ENCODE peak calls at places on chromosomes 2 and 18, in eight cellular contexts. One of them, this sample, is unnamed.

GRCh38 chr2:42855221-42855970 is 63.0 kb upstream of the HAAO start:
- DNase-seq in GM23338: no peak
- DNase-seq in adrenal gland: no peak
- DNase-seq in AG10803: no peak
- DNase-seq in psoas muscle: no peak
- DNase-seq in astrocyte of the spinal cord: no peak
- DNase-seq in spleen: peak; percentile 66
- DNase-seq in HFF-Myc: no peak
- DNase-seq in this sample: no peak

GRCh38 chr18:24136967-24137373 is 1.9 kb upstream of the CABYR start:
- DNase-seq in adrenal gland: no peak
- DNase-seq in psoas muscle: no peak
- DNase-seq in astrocyte of the spinal cord: no peak
- DNase-seq in HFF-Myc: no peak
- DNase-seq in GM23338: peak; percentile 46
- DNase-seq in AG10803: no peak
- DNase-seq in spleen: no peak
- DNase-seq in this sample: no peak

GRCh38 chr2:152706477-152707020 is 10.7 kb downstream of the PRPF40A start:
- DNase-seq in adrenal gland: no peak
- DNase-seq in astrocyte of the spinal cord: no peak
- DNase-seq in AG10803: no peak
- DNase-seq in psoas muscle: no peak
- DNase-seq in HFF-Myc: no peak
- DNase-seq in GM23338: no peak
- DNase-seq in spleen: no peak
- DNase-seq in this sample: no peak

GRCh38 chr2:168054657-168055056 is 192.7 kb downstream of the STK39 start:
- DNase-seq in astrocyte of the spinal cord: no peak
- DNase-seq in psoas muscle: no peak
- DNase-seq in HFF-Myc: no peak
- DNase-seq in AG10803: no peak
- DNase-seq in adrenal gland: no peak
- DNase-seq in spleen: no peak
- DNase-seq in GM23338: peak; percentile 56
- DNase-seq in this sample: no peak

GRCh38 chr18:58338961-58339722 is 289.7 kb downstream of the ALPK2 start:
- DNase-seq in GM23338: peak; percentile 84
- DNase-seq in HFF-Myc: no peak
- DNase-seq in psoas muscle: no peak
- DNase-seq in spleen: no peak
- DNase-seq in astrocyte of the spinal cord: peak; percentile 43
- DNase-seq in adrenal gland: no peak
- DNase-seq in AG10803: peak; percentile 13
- DNase-seq in this sample: no peak

GRCh38 chr18:35122586-35123224 is 81.5 kb downstream of the MAPRE2 start:
- DNase-seq in astrocyte of the spinal cord: no peak
- DNase-seq in AG10803: no peak
- DNase-seq in adrenal gland: peak; percentile 64
- DNase-seq in spleen: no peak
- DNase-seq in GM23338: peak; percentile 82
- DNase-seq in psoas muscle: peak; percentile 60
- DNase-seq in HFF-Myc: no peak
- DNase-seq in this sample: no peak

GRCh38 chr2:26605195-26605968 is 35.8 kb downstream of the CIB4 start:
- DNase-seq in HFF-Myc: peak; percentile 17
- DNase-seq in adrenal gland: peak; percentile 65
- DNase-seq in AG10803: peak; percentile 31
- DNase-seq in psoas muscle: no peak
- DNase-seq in GM23338: peak; percentile 91
- DNase-seq in spleen: peak; percentile 48
- DNase-seq in astrocyte of the spinal cord: peak; percentile 35
- DNase-seq in this sample: peak; percentile 8

GRCh38 chr2:148971547-148971946 is 67.0 kb upstream of the LYPD6B start:
- DNase-seq in spleen: no peak
- DNase-seq in HFF-Myc: no peak
- DNase-seq in psoas muscle: no peak
- DNase-seq in GM23338: no peak
- DNase-seq in AG10803: no peak
- DNase-seq in adrenal gland: no peak
- DNase-seq in astrocyte of the spinal cord: no peak
- DNase-seq in this sample: no peak

GRCh38 chr2:163312723-163313122 is 423.1 kb downstream of the FIGN start:
- DNase-seq in GM23338: no peak
- DNase-seq in astrocyte of the spinal cord: peak; percentile 2
- DNase-seq in HFF-Myc: no peak
- DNase-seq in adrenal gland: no peak
- DNase-seq in psoas muscle: no peak
- DNase-seq in spleen: no peak
- DNase-seq in AG10803: no peak
- DNase-seq in this sample: no peak

GRCh38 chr2:74317696-74318095 is 25.5 kb downstream of the SLC4A5 start:
- DNase-seq in adrenal gland: no peak
- DNase-seq in GM23338: no peak
- DNase-seq in spleen: no peak
- DNase-seq in astrocyte of the spinal cord: no peak
- DNase-seq in psoas muscle: no peak
- DNase-seq in AG10803: no peak
- DNase-seq in HFF-Myc: no peak
- DNase-seq in this sample: no peak

GRCh38 chr2:188512456-188512855 is 220.8 kb downstream of the GULP1 start:
- DNase-seq in GM23338: peak; percentile 54
- DNase-seq in astrocyte of the spinal cord: peak; percentile 74
- DNase-seq in spleen: no peak
- DNase-seq in AG10803: peak; percentile 66
- DNase-seq in psoas muscle: no peak
- DNase-seq in adrenal gland: no peak
- DNase-seq in HFF-Myc: peak; percentile 32
- DNase-seq in this sample: peak; percentile 41

GRCh38 chr2:15038373-15039364 is 406.2 kb downstream of the LRATD1 start:
- DNase-seq in AG10803: no peak
- DNase-seq in astrocyte of the spinal cord: peak; percentile 6
- DNase-seq in HFF-Myc: no peak
- DNase-seq in GM23338: no peak
- DNase-seq in adrenal gland: no peak
- DNase-seq in psoas muscle: no peak
- DNase-seq in spleen: no peak
- DNase-seq in this sample: no peak

GRCh38 chr2:138931284-138932256 is 151.4 kb upstream of the NXPH2 start:
- DNase-seq in HFF-Myc: no peak
- DNase-seq in AG10803: no peak
- DNase-seq in psoas muscle: no peak
- DNase-seq in adrenal gland: no peak
- DNase-seq in GM23338: no peak
- DNase-seq in astrocyte of the spinal cord: no peak
- DNase-seq in spleen: no peak
- DNase-seq in this sample: no peak

GRCh38 chr18:79394438-79395307 is 1.1 kb upstream of the NFATC1 start:
- DNase-seq in astrocyte of the spinal cord: peak; percentile 27
- DNase-seq in spleen: peak; percentile 84
- DNase-seq in psoas muscle: no peak
- DNase-seq in HFF-Myc: no peak
- DNase-seq in GM23338: no peak
- DNase-seq in adrenal gland: peak; percentile 18
- DNase-seq in AG10803: peak; percentile 82
- DNase-seq in this sample: no peak

GRCh38 chr2:11367170-11367569 is 22.7 kb upstream of the ROCK2 start:
- DNase-seq in AG10803: no peak
- DNase-seq in psoas muscle: no peak
- DNase-seq in HFF-Myc: no peak
- DNase-seq in GM23338: no peak
- DNase-seq in spleen: no peak
- DNase-seq in adrenal gland: no peak
- DNase-seq in astrocyte of the spinal cord: no peak
- DNase-seq in this sample: no peak

GRCh38 chr2:102335871-102336366 is 19.7 kb upstream of the IL18R1 start:
- DNase-seq in HFF-Myc: no peak
- DNase-seq in spleen: no peak
- DNase-seq in psoas muscle: no peak
- DNase-seq in GM23338: no peak
- DNase-seq in astrocyte of the spinal cord: no peak
- DNase-seq in AG10803: no peak
- DNase-seq in adrenal gland: peak; percentile 46
- DNase-seq in this sample: no peak

GRCh38 chr2:73832905-73833304 is 4.1 kb downstream of the STAMBP start:
- DNase-seq in astrocyte of the spinal cord: peak; percentile 37
- DNase-seq in GM23338: no peak
- DNase-seq in spleen: no peak
- DNase-seq in adrenal gland: no peak
- DNase-seq in AG10803: no peak
- DNase-seq in psoas muscle: no peak
- DNase-seq in HFF-Myc: peak; percentile 35
- DNase-seq in this sample: no peak

GRCh38 chr2:197360744-197361156 is 50.2 kb upstream of the ANKRD44 start:
- DNase-seq in adrenal gland: no peak
- DNase-seq in spleen: no peak
- DNase-seq in astrocyte of the spinal cord: peak; percentile 85
- DNase-seq in psoas muscle: no peak
- DNase-seq in HFF-Myc: peak; percentile 84
- DNase-seq in AG10803: peak; percentile 81
- DNase-seq in GM23338: no peak
- DNase-seq in this sample: peak; percentile 74

GRCh38 chr18:59547691-59548182 is 149.5 kb downstream of the CCBE1 start:
- DNase-seq in spleen: no peak
- DNase-seq in astrocyte of the spinal cord: peak; percentile 85
- DNase-seq in HFF-Myc: no peak
- DNase-seq in AG10803: peak; percentile 92
- DNase-seq in psoas muscle: no peak
- DNase-seq in GM23338: peak; percentile 32
- DNase-seq in adrenal gland: no peak
- DNase-seq in this sample: peak; percentile 74

DNA sequence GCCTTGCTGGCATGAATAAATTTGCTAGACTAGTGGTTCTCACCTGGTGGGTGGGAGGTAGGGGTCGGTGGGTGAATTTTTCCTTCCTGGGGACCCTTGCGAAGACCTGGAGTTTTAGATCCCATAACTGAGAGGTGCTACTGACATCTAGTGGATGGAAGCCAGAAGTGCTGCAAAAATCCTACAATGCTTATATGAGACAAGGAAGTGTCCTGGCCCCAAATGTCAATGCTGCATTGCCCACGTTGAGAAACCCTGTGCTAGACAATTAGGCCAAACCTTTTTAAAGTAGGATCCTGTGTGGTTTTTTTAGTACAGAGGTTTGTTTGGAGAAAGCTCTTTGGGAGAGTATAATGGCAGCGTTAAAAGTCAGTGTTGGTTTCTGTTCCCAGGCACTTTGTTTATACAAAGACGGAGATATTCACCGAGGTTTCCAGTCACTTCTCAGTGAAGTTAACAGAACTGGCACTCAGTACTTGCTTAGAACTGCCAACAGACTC is 9.6 kb downstream of the SERPINB8 start:
- DNase-seq in AG10803: peak; percentile 76
- DNase-seq in spleen: no peak
- DNase-seq in astrocyte of the spinal cord: peak; percentile 73
- DNase-seq in adrenal gland: peak; percentile 44
- DNase-seq in HFF-Myc: peak; percentile 52
- DNase-seq in psoas muscle: no peak
- DNase-seq in GM23338: peak; percentile 87
- DNase-seq in this sample: no peak
- H3K4me3 ChIP-seq in AG10803: peak overlapping the region; percentile 51
- H3K4me3 ChIP-seq in spleen: peak overlapping the region; percentile 18
- H3K4me3 ChIP-seq in astrocyte of the spinal cord: peak overlapping the region; percentile 6
- H3K4me3 ChIP-seq in adrenal gland: no peak overlapping the region
- H3K4me3 ChIP-seq in HFF-Myc: no peak overlapping the region
- H3K4me3 ChIP-seq in psoas muscle: peak overlapping the region; percentile 23
- H3K4me3 ChIP-seq in GM23338: no peak overlapping the region
- H3K4me3 ChIP-seq in this sample: peak overlapping the region; percentile 26

GRCh38 chr18:53687002-53687401 is 537.5 kb downstream of the MBD2 start:
- DNase-seq in GM23338: peak; percentile 16
- DNase-seq in AG10803: no peak
- DNase-seq in HFF-Myc: no peak
- DNase-seq in spleen: no peak
- DNase-seq in psoas muscle: no peak
- DNase-seq in astrocyte of the spinal cord: no peak
- DNase-seq in adrenal gland: no peak
- DNase-seq in this sample: no peak
- TF ChIP-seq CTCF in GM23338: peak; percentile 38
- TF ChIP-seq CTCF in AG10803: peak; percentile 14
- TF ChIP-seq CTCF in HFF-Myc: no peak
- TF ChIP-seq CTCF in spleen: no peak
- TF ChIP-seq CTCF in psoas muscle: no peak
- TF ChIP-seq CTCF in astrocyte of the spinal cord: no peak
- TF ChIP-seq CTCF in adrenal gland: no peak
- TF ChIP-seq CTCF in this sample: no peak

DNA sequence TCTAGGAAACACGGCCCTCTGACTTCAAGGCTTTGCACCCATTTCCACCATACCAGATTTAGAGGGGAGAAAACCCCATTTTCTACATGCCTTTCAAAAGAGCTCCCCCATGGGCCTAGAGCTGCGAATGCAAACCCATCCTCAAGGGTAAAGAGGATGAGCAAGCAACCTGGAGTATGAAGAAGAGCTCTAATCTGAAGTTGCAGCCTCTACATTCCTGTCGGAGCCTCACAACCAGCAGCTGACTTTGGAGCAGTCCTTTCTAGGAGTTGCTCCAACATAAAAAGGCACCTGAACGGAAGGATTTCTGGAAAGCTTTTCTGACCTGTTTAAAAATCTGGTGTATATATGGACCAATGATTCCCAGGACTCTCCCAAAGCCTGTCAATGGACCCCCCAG is 81.4 kb upstream of the POMC start:
- DNase-seq in adrenal gland: no peak
- DNase-seq in HFF-Myc: no peak
- DNase-seq in spleen: no peak
- DNase-seq in GM23338: peak; percentile 22
- DNase-seq in astrocyte of the spinal cord: no peak
- DNase-seq in psoas muscle: no peak
- DNase-seq in AG10803: no peak
- DNase-seq in this sample: no peak
- H3K4me3 ChIP-seq in adrenal gland: no peak overlapping the region
- H3K4me3 ChIP-seq in HFF-Myc: no peak overlapping the region
- H3K4me3 ChIP-seq in spleen: no peak overlapping the region
- H3K4me3 ChIP-seq in GM23338: peak overlapping the region; percentile 95
- H3K4me3 ChIP-seq in astrocyte of the spinal cord: no peak overlapping the region
- H3K4me3 ChIP-seq in psoas muscle: no peak overlapping the region
- H3K4me3 ChIP-seq in AG10803: no peak overlapping the region
- H3K4me3 ChIP-seq in this sample: no peak overlapping the region

DNA sequence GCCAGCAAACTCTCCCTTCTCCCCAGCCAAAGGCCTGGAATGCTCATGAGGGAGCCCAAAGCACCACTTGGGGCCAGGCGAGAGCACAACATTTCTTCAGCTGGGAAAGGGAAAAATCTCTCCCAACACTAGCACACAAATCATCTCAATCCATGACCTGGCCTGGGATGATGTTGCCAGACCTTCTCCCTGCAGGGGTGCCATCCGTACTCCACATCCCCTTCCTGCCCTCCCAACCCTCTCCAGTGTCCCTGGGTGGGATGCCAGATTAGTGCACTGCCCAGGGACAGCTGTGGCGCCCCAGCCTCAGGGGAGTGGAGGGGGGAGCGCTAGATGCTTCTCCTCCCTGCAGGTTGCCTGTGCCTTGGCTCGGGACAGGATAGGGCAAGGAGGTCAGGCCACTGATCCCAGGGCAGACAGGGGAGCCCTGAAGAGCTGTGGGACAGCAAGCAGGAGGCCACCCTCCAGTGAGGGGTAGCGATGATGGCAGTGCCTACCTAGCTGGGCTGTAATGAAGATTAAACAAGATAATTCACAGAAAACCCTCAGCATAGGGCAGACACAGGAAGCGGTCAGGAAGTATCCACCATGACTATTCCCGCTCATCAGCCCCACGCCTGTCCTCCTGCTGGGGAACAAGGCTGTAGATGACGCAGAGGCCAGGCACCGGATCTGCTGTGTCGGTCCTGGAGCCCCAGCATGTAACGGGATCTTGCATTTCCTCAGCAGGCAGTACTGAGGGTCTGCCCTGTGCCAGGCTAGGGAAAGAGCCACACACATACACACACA is 31.1 kb downstream of the SERTAD2 start:
- DNase-seq in spleen: peak; percentile 85
- DNase-seq in psoas muscle: no peak
- DNase-seq in AG10803: no peak
- DNase-seq in adrenal gland: no peak
- DNase-seq in GM23338: peak; percentile 71
- DNase-seq in astrocyte of the spinal cord: peak; percentile 56
- DNase-seq in HFF-Myc: no peak
- DNase-seq in this sample: no peak
- TF ChIP-seq CTCF in spleen: peak; percentile 54
- TF ChIP-seq CTCF in psoas muscle: no peak
- TF ChIP-seq CTCF in AG10803: peak; percentile 46
- TF ChIP-seq CTCF in adrenal gland: peak; percentile 39
- TF ChIP-seq CTCF in GM23338: peak; percentile 49
- TF ChIP-seq CTCF in astrocyte of the spinal cord: peak; percentile 8
- TF ChIP-seq CTCF in HFF-Myc: no peak
- TF ChIP-seq CTCF in this sample: peak; percentile 26

This sample was measured in AG09309.